ENCODE peak calls at places on chromosomes 7 and 10, in five cellular contexts. One of them, this sample, is unnamed.

GRCh38 chr10:784759-785538 is 95.5 kb upstream of the DIP2C start:
- DNase-seq in GM12892: no peak
- DNase-seq in stomach: peak; percentile 69
- DNase-seq in GM13977: peak; percentile 45
- DNase-seq in memory B cell: no peak
- DNase-seq in this sample: no peak

GRCh38 chr10:97853006-97853405 is 3.4 kb downstream of the GOLGA7B start:
- DNase-seq in GM12892: no peak
- DNase-seq in stomach: no peak
- DNase-seq in GM13977: no peak
- DNase-seq in memory B cell: no peak
- DNase-seq in this sample: peak; percentile 38

GRCh38 chr7:139121-139520 is 53.2 kb upstream of the FAM20C start:
- DNase-seq in GM12892: no peak
- DNase-seq in stomach: no peak
- DNase-seq in GM13977: no peak
- DNase-seq in memory B cell: no peak
- DNase-seq in this sample: no peak

GRCh38 chr7:44748042-44748947 is at the start of gene ZMIZ2:
- DNase-seq in GM12892: peak; percentile 82
- DNase-seq in stomach: peak; percentile 93
- DNase-seq in GM13977: peak; percentile 98
- DNase-seq in memory B cell: peak; percentile 95
- DNase-seq in this sample: peak; percentile 91

GRCh38 chr10:77251297-77252013 is 386.2 kb downstream of the KCNMA1 start:
- DNase-seq in GM12892: no peak
- DNase-seq in stomach: peak; percentile 34
- DNase-seq in GM13977: no peak
- DNase-seq in memory B cell: peak; percentile 4
- DNase-seq in this sample: no peak

GRCh38 chr7:143436539-143436938 is 6.7 kb upstream of the TAS2R60 start:
- DNase-seq in GM12892: no peak
- DNase-seq in stomach: no peak
- DNase-seq in GM13977: no peak
- DNase-seq in memory B cell: no peak
- DNase-seq in this sample: no peak

GRCh38 chr7:108454674-108455523 is 1.3 kb downstream of the NRCAM start:
- DNase-seq in GM12892: peak; percentile 29
- DNase-seq in stomach: no peak
- DNase-seq in GM13977: peak; percentile 58
- DNase-seq in memory B cell: no peak
- DNase-seq in this sample: no peak

GRCh38 chr7:143434660-143435059 is 8.6 kb upstream of the TAS2R60 start:
- DNase-seq in GM12892: no peak
- DNase-seq in stomach: no peak
- DNase-seq in GM13977: no peak
- DNase-seq in memory B cell: no peak
- DNase-seq in this sample: no peak

GRCh38 chr7:42843209-42843800 is 68.6 kb downstream of the C7orf25 start:
- DNase-seq in GM12892: no peak
- DNase-seq in stomach: peak; percentile 40
- DNase-seq in GM13977: peak; percentile 26
- DNase-seq in memory B cell: no peak
- DNase-seq in this sample: no peak

GRCh38 chr10:89206402-89207180 is 526 bp downstream of the CH25H start:
- DNase-seq in GM12892: peak; percentile 7
- DNase-seq in stomach: peak; percentile 26
- DNase-seq in GM13977: peak; percentile 23
- DNase-seq in memory B cell: peak; percentile 29
- DNase-seq in this sample: peak; percentile 44

GRCh38 chr7:45878457-45879144 is 5.7 kb upstream of the CCDC201 start:
- DNase-seq in GM12892: no peak
- DNase-seq in stomach: no peak
- DNase-seq in GM13977: no peak
- DNase-seq in memory B cell: no peak
- DNase-seq in this sample: no peak

GRCh38 chr7:44965937-44966730 is 12.7 kb downstream of the MYO1G start:
- DNase-seq in GM12892: no peak
- DNase-seq in stomach: no peak
- DNase-seq in GM13977: no peak
- DNase-seq in memory B cell: no peak
- DNase-seq in this sample: no peak

GRCh38 chr7:139457153-139457946 is 26.1 kb downstream of the KLRG2 start:
- DNase-seq in GM12892: no peak
- DNase-seq in stomach: no peak
- DNase-seq in GM13977: no peak
- DNase-seq in memory B cell: no peak
- DNase-seq in this sample: no peak

GRCh38 chr10:3825244-3825643 is 40.2 kb upstream of the KLF6 start:
- DNase-seq in GM12892: no peak
- DNase-seq in stomach: no peak
- DNase-seq in GM13977: no peak
- DNase-seq in memory B cell: no peak
- DNase-seq in this sample: no peak

GRCh38 chr10:133090654-133091053 is 2.9 kb downstream of the ADGRA1 start:
- DNase-seq in GM12892: no peak
- DNase-seq in stomach: no peak
- DNase-seq in GM13977: no peak
- DNase-seq in memory B cell: no peak
- DNase-seq in this sample: no peak

GRCh38 chr7:140295224-140295623 is 103.1 kb downstream of the SLC37A3 start:
- DNase-seq in GM12892: no peak
- DNase-seq in stomach: no peak
- DNase-seq in GM13977: no peak
- DNase-seq in memory B cell: no peak
- DNase-seq in this sample: no peak

GRCh38 chr10:9634466-9634865 is 1383.2 kb upstream of the CELF2 start:
- DNase-seq in GM12892: no peak
- DNase-seq in stomach: no peak
- DNase-seq in GM13977: no peak
- DNase-seq in memory B cell: no peak
- DNase-seq in this sample: no peak

GRCh38 chr7:28272461-28272877 is 91.9 kb upstream of the JAZF1 start:
- DNase-seq in GM12892: no peak
- DNase-seq in stomach: peak; percentile 28
- DNase-seq in GM13977: peak; percentile 18
- DNase-seq in memory B cell: peak; percentile 47
- DNase-seq in this sample: peak; percentile 59

GRCh38 chr10:96201525-96201924 is 69.8 kb downstream of the BLNK start:
- DNase-seq in GM12892: no peak
- DNase-seq in stomach: no peak
- DNase-seq in GM13977: no peak
- DNase-seq in memory B cell: no peak
- DNase-seq in this sample: no peak

GRCh38 chr10:131812736-131813604 is 87.8 kb upstream of the PPP2R2D start:
- DNase-seq in GM12892: no peak
- DNase-seq in stomach: peak; percentile 21
- DNase-seq in GM13977: no peak
- DNase-seq in memory B cell: no peak
- DNase-seq in this sample: no peak

GRCh38 chr7:5620459-5620881 is 161.0 kb downstream of the RNF216 start:
- DNase-seq in GM12892: no peak
- DNase-seq in stomach: no peak
- DNase-seq in GM13977: no peak
- DNase-seq in memory B cell: no peak
- DNase-seq in this sample: no peak

GRCh38 chr7:67738958-67739357 is 742.3 kb downstream of the TYW1 start:
- DNase-seq in GM12892: no peak
- DNase-seq in stomach: no peak
- DNase-seq in GM13977: no peak
- DNase-seq in memory B cell: no peak
- DNase-seq in this sample: no peak

GRCh38 chr7:144670251-144670650 is 165.6 kb downstream of the TPK1 start:
- DNase-seq in GM12892: no peak
- DNase-seq in stomach: no peak
- DNase-seq in GM13977: no peak
- DNase-seq in memory B cell: no peak
- DNase-seq in this sample: no peak

GRCh38 chr7:15720849-15721471 is 34.5 kb upstream of the MEOX2 start:
- DNase-seq in GM12892: no peak
- DNase-seq in stomach: no peak
- DNase-seq in GM13977: peak; percentile 2
- DNase-seq in memory B cell: no peak
- DNase-seq in this sample: no peak

GRCh38 chr7:151796091-151796870 is 80.6 kb downstream of the PRKAG2 start:
- DNase-seq in GM12892: no peak
- DNase-seq in stomach: peak; percentile 58
- DNase-seq in GM13977: no peak
- DNase-seq in memory B cell: no peak
- DNase-seq in this sample: peak; percentile 98

GRCh38 chr10:80455461-80456345 is 1.6 kb downstream of the TSPAN14 start:
- DNase-seq in GM12892: no peak
- DNase-seq in stomach: no peak
- DNase-seq in GM13977: no peak
- DNase-seq in memory B cell: no peak
- DNase-seq in this sample: no peak

GRCh38 chr7:18117482-18117881 is 89.8 kb upstream of the PRPS1L1 start:
- DNase-seq in GM12892: no peak
- DNase-seq in stomach: no peak
- DNase-seq in GM13977: no peak
- DNase-seq in memory B cell: no peak
- DNase-seq in this sample: no peak

GRCh38 chr10:114631678-114632417 is 26.2 kb downstream of the ABLIM1 start:
- DNase-seq in GM12892: peak; percentile 32
- DNase-seq in stomach: no peak
- DNase-seq in GM13977: peak; percentile 45
- DNase-seq in memory B cell: no peak
- DNase-seq in this sample: no peak